ENCODE peak calls at places on chromosomes 4 and X, in seven cellular contexts. G, R, X, K, F, C and H are unnamed samples.

GRCh38 chrX:9110808-9111207 is 76.9 kb upstream of the FAM9B start:
- DNase-seq in R (no peak), X (no peak), C (no peak), F (no peak), G (no peak), K (no peak), H (no peak)

GRCh38 chrX:153611298-153612095 is 12.6 kb upstream of the CCNQ start:
- DNase-seq in R (no peak), F (no peak), X (no peak), G (no peak), C (no peak), K (no peak), H (peak)

GRCh38 chr4:48018112-48018511 is 1.5 kb downstream of the NIPAL1 start:
- DNase-seq in K (no peak), R (no peak), X (no peak), F (no peak), C (no peak), G (no peak), H (no peak)

GRCh38 chr4:8759987-8760386 is 111.7 kb downstream of the HMX1 start:
- DNase-seq in C (no peak), G (no peak), R (peak), X (no peak), K (peak), F (no peak), H (peak)

GRCh38 chr4:5776510-5776909 is 65.5 kb downstream of the EVC start:
- DNase-seq in X (no peak), C (no peak), G (no peak), K (no peak), R (no peak), F (no peak), H (no peak)

GRCh38 chr4:3605491-3605890 is 73.3 kb upstream of the LRPAP1 start:
- DNase-seq in K (no peak), F (no peak), R (no peak), C (no peak), G (no peak), X (no peak), H (no peak)

GRCh38 chr4:38101563-38101962 is 141.4 kb downstream of the PTTG2 start:
- DNase-seq in K (no peak), F (no peak), G (no peak), X (no peak), R (no peak), C (no peak), H (no peak)

GRCh38 chrX:136147320-136147901 is at the start of gene FHL1:
- DNase-seq in F (peak), C (no peak), K (no peak), X (peak), R (no peak), G (peak), H (peak)

GRCh38 chr4:168737441-168738176 is 240.8 kb downstream of the PALLD start:
- DNase-seq in X (no peak), R (no peak), K (no peak), C (no peak), F (no peak), G (no peak), H (no peak)

GRCh38 chr4:153471691-153472080 is 5.5 kb downstream of the TMEM131L start:
- DNase-seq in F (no peak), G (no peak), X (no peak), R (no peak), C (no peak), K (no peak), H (no peak)

GRCh38 chr4:3344596-3344995 is 51.8 kb downstream of the RGS12 start:
- DNase-seq in G (no peak), C (peak), F (no peak), R (no peak), K (no peak), X (no peak), H (no peak)

GRCh38 chrX:71253253-71254091 is 468 bp downstream of the ZMYM3 start:
- DNase-seq in R (peak), G (peak), F (peak), X (peak), K (peak), C (no peak), H (peak)

GRCh38 chr4:158255727-158256324 is 45.5 kb downstream of the TMEM144 start:
- DNase-seq in R (peak), F (peak), G (no peak), X (peak), K (no peak), C (no peak), H (no peak)

GRCh38 chr4:163748474-163748873 is 254.0 kb downstream of the TMA16 start:
- DNase-seq in K (no peak), R (no peak), F (no peak), X (no peak), C (no peak), G (no peak), H (no peak)

GRCh38 chr4:187782425-187782824 is 213.1 kb upstream of the ZFP42 start:
- DNase-seq in X (no peak), R (no peak), K (no peak), G (no peak), F (no peak), C (no peak), H (no peak)

GRCh38 chr4:186755550-186756519 is 32.2 kb upstream of the FAT1 start:
- DNase-seq in F (no peak), X (no peak), G (peak), C (no peak), K (no peak), R (no peak), H (no peak)

GRCh38 chr4:137524642-137525384 is 7.5 kb downstream of the PCDH18 start:
- DNase-seq in F (no peak), X (no peak), C (no peak), G (no peak), R (no peak), K (no peak), H (no peak)

GRCh38 chrX:112235547-112235946 is 153.0 kb upstream of the TRPC5 start:
- DNase-seq in K (no peak), X (no peak), G (no peak), R (no peak), C (no peak), F (no peak), H (no peak)

GRCh38 chr4:145580906-145581305 is 38.3 kb upstream of the MMAA start:
- DNase-seq in X (no peak), C (no peak), F (no peak), G (no peak), R (no peak), K (no peak), H (no peak)

GRCh38 chr4:15655223-15656037 is at the start of gene FBXL5:
- DNase-seq in R (peak), K (peak), C (peak), X (peak), F (peak), G (peak), H (peak)

GRCh38 chrX:136491832-136492231 is 4.1 kb downstream of the BRS3 start:
- DNase-seq in K (no peak), X (no peak), F (peak), C (no peak), R (no peak), G (no peak), H (no peak)

GRCh38 chrX:103918584-103919335 is 43.7 kb upstream of the TMSB15B start:
- DNase-seq in X (peak), F (peak), G (peak), K (no peak), R (no peak), C (no peak), H (peak)

DNA sequence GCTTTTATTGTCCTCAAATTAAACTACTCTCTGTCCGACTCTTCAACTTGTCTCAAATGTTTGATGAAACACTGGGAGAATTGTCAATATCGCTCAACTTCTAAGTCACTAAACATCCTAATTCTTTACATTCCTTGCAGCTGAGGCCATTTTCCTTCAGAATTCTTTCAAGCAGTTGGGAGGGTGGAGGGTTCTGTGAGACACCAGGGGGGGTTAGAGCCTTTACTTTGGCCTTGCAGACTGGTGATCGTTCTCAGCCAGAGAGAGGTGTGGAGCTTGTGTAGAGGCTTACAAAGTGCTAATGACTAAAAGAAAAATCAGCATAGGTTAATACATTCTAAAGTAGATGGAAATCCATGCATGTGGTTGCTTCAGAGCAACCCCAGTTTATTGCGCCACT is 21.3 kb upstream of the SOX3 start:
- DNase-seq in C (no peak), R (no peak), X (no peak), G (no peak), K (no peak), F (peak), H (no peak)
- TF ChIP-seq CTCF in C (no peak), R (no peak), X (no peak), G (no peak), K (no peak), F (peak), H (no peak)

DNA sequence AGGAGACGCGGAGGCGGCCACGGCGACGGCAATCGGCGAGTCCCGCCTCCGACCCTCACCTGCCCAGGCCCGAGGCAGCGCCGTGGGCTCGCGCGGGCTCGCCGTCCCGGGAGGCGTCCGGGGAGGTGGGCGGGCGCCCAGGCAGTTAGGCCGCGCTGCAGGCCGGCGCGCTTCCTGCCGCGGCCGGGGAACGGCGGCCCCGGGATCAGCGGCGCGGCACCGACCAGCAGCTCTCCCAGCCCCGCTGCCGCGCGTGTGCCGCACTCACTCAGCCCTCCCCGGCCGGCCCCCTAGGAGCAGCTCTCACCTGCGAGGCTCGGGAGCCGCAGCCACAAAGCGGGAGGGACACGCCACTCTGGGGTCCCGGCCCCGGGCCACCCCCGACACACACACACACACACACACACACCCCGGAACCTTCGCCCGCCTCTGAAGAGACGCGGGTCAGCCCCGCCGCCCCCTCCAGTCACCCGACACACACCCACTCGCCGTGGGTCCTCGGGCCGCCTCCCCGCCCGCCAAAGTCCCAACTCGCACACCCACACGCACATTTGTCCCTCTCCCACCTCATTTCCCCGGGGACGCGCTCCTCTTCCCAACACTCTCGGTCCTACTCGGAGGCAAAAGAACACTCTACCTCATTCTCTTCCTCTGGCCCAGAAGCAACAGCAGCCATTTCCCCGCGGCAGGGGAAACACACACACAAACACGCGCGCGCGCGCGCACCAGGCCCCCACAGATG is at the start of gene CNOT6L:
- DNase-seq in F (peak), R (peak), G (peak), K (peak), C (peak), X (peak), H (peak)
- TF ChIP-seq POLR2AphosphoS5 in F (no peak), R (no peak), G (peak), K (peak), C (no peak), X (no peak), H (no peak)

GRCh38 chr4:26194764-26195163 is 126.0 kb upstream of the RBPJ start:
- DNase-seq in F (no peak), G (no peak), K (no peak), C (no peak), R (no peak), X (no peak), H (no peak)

GRCh38 chr4:26196567-26196966 is 124.2 kb upstream of the RBPJ start:
- DNase-seq in R (no peak), G (no peak), X (no peak), K (no peak), F (no peak), C (no peak), H (no peak)

GRCh38 chr4:26191353-26191752 is 129.5 kb upstream of the RBPJ start:
- DNase-seq in C (no peak), X (no peak), K (no peak), G (no peak), F (no peak), R (no peak), H (no peak)

GRCh38 chr4:26197018-26197779 is 123.6 kb upstream of the RBPJ start:
- DNase-seq in G (peak), F (no peak), X (peak), C (no peak), R (peak), K (no peak), H (no peak)

DNA sequence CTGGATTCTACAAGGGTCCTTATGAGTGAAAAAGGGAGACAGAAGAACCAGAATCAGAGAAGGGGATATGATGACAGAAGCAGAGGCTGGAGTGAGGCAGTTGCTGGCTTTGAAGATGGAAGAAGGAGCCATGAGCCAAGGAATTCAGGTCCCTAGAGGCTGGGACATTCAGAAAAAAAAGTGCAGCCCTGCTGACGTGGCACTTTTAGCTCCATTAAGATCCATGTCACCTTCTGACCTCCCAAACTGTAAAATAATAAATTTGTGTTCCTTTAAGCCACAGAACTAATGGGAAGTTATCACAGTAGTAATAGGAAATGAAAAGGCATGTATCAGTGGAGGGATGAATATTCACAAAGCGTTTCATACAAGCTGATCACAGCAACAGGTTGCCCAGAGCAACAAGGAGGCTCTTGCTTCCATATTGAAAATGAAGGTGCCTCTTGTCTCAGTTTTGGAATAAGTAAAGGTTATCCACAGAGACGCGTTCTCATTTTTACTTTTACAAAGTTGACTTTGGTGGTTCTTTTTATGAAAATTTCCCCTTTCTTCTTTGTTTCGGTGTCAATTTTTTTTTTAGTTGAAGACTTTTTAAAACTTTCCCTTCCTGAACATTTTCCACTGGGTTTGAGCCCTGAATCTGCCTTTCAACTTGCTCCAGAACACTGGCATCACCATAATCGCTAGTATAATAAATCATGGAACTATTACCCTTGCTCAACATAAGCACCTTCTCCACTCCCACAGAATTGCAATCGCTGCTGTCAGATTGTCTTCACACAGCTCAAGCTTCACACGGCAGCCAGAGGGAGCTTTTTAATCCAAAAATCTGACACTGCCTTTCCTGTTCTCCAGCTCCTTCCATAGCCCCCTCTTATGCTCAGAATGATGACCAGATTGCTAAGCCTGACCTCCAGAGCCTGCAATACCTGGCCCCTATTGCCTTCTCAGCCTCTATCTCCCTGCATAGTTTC is 127.6 kb upstream of the RBPJ start:
- DNase-seq in C (no peak), F (no peak), X (no peak), R (no peak), G (no peak), K (no peak), H (no peak)
- TF ChIP-seq CTCF in C (no peak), F (peak), X (no peak), R (no peak), G (no peak), K (no peak), H (no peak)

GRCh38 chr4:82230310-82230709 is 143.5 kb downstream of the HNRNPD start:
- DNase-seq in X (no peak), K (no peak), R (no peak), F (no peak), G (no peak), C (no peak), H (no peak)
- TF ChIP-seq POLR2AphosphoS5 in X (no peak), K (no peak), R (no peak), F (no peak), G (no peak), C (no peak), H (no peak)

DNA sequence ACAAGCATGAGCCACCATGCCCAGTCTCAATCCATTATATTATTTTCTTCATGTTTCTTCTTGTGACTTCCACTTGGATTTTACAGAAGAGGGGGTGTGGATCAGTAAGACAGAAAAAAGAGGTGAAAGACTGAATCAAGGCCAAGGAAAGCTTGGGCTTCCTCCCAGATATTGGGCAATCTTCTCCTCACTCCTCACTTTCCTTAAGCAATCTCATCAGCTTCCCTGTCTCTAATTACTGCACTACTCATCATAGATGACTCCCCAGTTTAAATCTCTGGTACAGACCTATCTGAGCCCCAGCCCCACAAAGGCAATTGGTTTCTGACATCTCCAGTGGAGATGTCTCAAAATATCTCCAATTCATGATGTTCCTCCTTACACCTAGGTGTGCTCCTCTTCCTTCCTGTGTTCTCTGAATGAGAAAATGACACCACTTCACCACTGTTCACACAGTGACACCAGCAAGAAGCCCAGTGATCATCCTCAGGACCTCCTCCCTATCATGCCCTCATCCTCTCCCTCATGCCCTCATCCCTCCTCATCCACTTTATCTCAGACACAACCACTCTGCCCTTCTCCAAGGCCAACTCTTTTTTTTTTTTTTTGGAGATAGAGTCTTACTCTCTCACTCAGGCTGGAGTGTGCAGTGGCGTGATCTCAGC is 44.8 kb upstream of the HERC6 start:
- DNase-seq in G (no peak), R (no peak), C (peak), X (no peak), F (no peak), K (no peak), H (no peak)
- TF ChIP-seq CTCF in G (no peak), R (no peak), C (no peak), X (no peak), F (no peak), K (no peak), H (no peak)

GRCh38 chrX:57595381-57595811 is 3.6 kb downstream of the ZXDB start:
- DNase-seq in C (no peak), G (no peak), X (no peak), K (no peak), F (peak), R (no peak), H (no peak)
- TF ChIP-seq POLR2AphosphoS5 in C (no peak), G (no peak), X (no peak), K (no peak), F (no peak), R (no peak), H (no peak)